ENCODE peak calls at places on chromosomes 13 and 19, in four cellular contexts. P, R, S and I are unnamed samples.

GRCh38 chr19:34688592-34688991 is 11.1 kb downstream of the ZNF302 start:
- DNase-seq in P (no peak), R (no peak), S (no peak), I (no peak)

GRCh38 chr19:40274585-40275544 is 10.3 kb downstream of the AKT2 start:
- DNase-seq in P (no peak), R (no peak), S (no peak), I (no peak)

GRCh38 chr19:30696514-30696913 is 324.3 kb downstream of the ZNF536 start:
- DNase-seq in P (peak; percentile 68), R (no peak), S (no peak), I (no peak)

GRCh38 chr19:50658438-50659317 is 9.4 kb downstream of the C19orf81 start:
- DNase-seq in P (no peak), R (peak; percentile 80), S (no peak), I (no peak)

GRCh38 chr13:21069561-21070004 is 8.2 kb upstream of the LATS2 start:
- DNase-seq in P (no peak), R (no peak), S (no peak), I (no peak)

GRCh38 chr19:14559916-14560775 is 11.7 kb downstream of the NDUFB7 start:
- DNase-seq in P (no peak), R (no peak), S (no peak), I (no peak)

GRCh38 chr19:15213715-15214381 is 13.1 kb upstream of the NOTCH3 start:
- DNase-seq in P (peak; percentile 91), R (no peak), S (no peak), I (no peak)

GRCh38 chr19:42089191-42089750 is 13.3 kb downstream of the ZNF574 start:
- DNase-seq in P (no peak), R (no peak), S (no peak), I (no peak)

GRCh38 chr13:37208052-37208451 is 102.6 kb upstream of the CSNK1A1L start:
- DNase-seq in P (no peak), R (no peak), S (no peak), I (no peak)

GRCh38 chr19:29006057-29006735 is 206.8 kb downstream of the UQCRFS1 start:
- DNase-seq in P (no peak), R (no peak), S (no peak), I (no peak)

GRCh38 chr19:39941151-39941550 is 6.7 kb upstream of the FCGBP start:
- DNase-seq in P (no peak), R (no peak), S (no peak), I (no peak)

GRCh38 chr19:21487969-21488368 is 17.4 kb upstream of the ZNF429 start:
- DNase-seq in P (no peak), R (no peak), S (no peak), I (no peak)

GRCh38 chr13:57825066-57825465 is 193.5 kb downstream of the PCDH17 start:
- DNase-seq in P (peak; percentile 52), R (no peak), S (no peak), I (no peak)

GRCh38 chr19:31232871-31233270 is 116.4 kb downstream of the TSHZ3 start:
- DNase-seq in P (no peak), R (no peak), S (no peak), I (no peak)

GRCh38 chr19:50327461-50328256 is 1.5 kb downstream of the KCNC3 start:
- DNase-seq in P (no peak), R (no peak), S (peak; percentile 45), I (no peak)

GRCh38 chr13:44448373-44448772 is 74.7 kb downstream of the SERP2 start:
- DNase-seq in P (no peak), R (no peak), S (no peak), I (no peak)

GRCh38 chr19:57719901-57720519 is 7.4 kb downstream of the ZNF671 start:
- DNase-seq in P (no peak), R (no peak), S (no peak), I (no peak)

GRCh38 chr19:43634877-43635560 is 4.6 kb downstream of the CADM4 start:
- DNase-seq in P (peak; percentile 56), R (no peak), S (no peak), I (no peak)

GRCh38 chr19:41843371-41843770 is 1.1 kb downstream of the LYPD4 start:
- DNase-seq in P (no peak), R (no peak), S (no peak), I (no peak)

GRCh38 chr19:7870571-7871279 is 3.5 kb downstream of the PRR36 start:
- DNase-seq in P (peak; percentile 82), R (peak; percentile 64), S (peak; percentile 55), I (peak; percentile 53)

GRCh38 chr19:39927524-39928356 is 6.7 kb downstream of the FCGBP start:
- DNase-seq in P (no peak), R (no peak), S (no peak), I (no peak)

DNA sequence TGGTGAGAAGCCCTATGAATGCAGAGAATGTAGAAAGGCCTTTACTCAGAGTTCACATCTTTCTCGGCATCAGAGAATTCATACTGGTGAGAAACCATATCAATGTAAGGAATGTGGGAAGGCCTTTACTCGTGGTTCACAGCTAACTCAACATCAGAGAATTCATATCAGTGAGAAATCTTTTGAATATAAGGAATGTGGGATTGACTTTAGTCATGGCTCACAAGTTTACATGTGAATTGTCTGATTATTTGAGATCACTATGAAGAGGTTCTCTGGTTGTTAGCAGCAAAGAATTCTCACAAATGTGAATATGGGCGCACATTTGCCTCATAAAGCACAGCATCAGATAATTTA is 43.7 kb downstream of the ZNF585A start:
- DNase-seq in P (no peak), R (no peak), S (no peak), I (no peak)
- H3K9me3 ChIP-seq in P (peaks cover 84% of the 10 kb centered on the region), R (peaks cover 99% of the 10 kb centered on the region), S (peaks cover 85% of the 10 kb centered on the region), I (peaks cover 80% of the 10 kb centered on the region)

DNA sequence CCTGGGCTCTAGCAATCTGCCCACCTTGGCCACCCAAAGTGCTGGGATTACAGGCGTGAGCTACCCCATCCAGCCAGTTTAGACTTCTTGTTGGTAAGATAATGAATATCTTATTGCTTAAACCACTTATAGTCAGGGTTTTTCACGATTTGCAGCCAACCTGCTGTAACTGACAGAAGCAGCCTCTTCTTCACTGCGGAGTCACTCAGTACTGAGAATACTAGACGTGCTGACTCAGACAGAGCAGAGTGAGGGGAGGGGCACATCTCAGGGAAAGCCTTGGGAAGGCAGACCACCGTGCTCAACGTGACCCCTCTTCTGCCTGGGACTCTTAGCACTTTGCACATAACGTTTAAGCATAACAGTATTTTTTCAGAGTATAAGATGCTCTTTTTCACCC is 74.3 kb upstream of the ARHGEF7 start:
- DNase-seq in P (no peak), R (no peak), S (no peak), I (no peak)
- H3K9me3 ChIP-seq in P (peaks cover 4% of the 10 kb centered on the region), R (no peaks in the 10 kb centered on the region), S (no peaks in the 10 kb centered on the region), I (no peaks in the 10 kb centered on the region)

GRCh38 chr13:34335662-34336007 is 517.7 kb downstream of the RFC3 start:
- DNase-seq in P (no peak), R (no peak), S (no peak), I (no peak)

GRCh38 chr13:34340534-34340933 is 522.6 kb downstream of the RFC3 start:
- DNase-seq in P (no peak), R (no peak), S (no peak), I (no peak)

GRCh38 chr13:34343413-34343812 is 525.5 kb downstream of the RFC3 start:
- DNase-seq in P (no peak), R (no peak), S (no peak), I (no peak)

GRCh38 chr13:34334984-34335661 is 517.2 kb downstream of the RFC3 start:
- DNase-seq in P (no peak), R (no peak), S (no peak), I (no peak)

GRCh38 chr13:34338102-34338501 is 520.2 kb downstream of the RFC3 start:
- DNase-seq in P (no peak), R (no peak), S (no peak), I (no peak)
- H3K9me3 ChIP-seq in P (no peaks in the 10 kb centered on the region), R (no peaks in the 10 kb centered on the region), S (no peaks in the 10 kb centered on the region), I (no peaks in the 10 kb centered on the region)

GRCh38 chr19:27392027-27392632 is 1820.8 kb downstream of the UQCRFS1 start:
- DNase-seq in P (no peak), R (no peak), S (no peak), I (peak; percentile 0)
- H3K9me3 ChIP-seq in P (peaks cover 5% of the 10 kb centered on the region), R (no peaks in the 10 kb centered on the region), S (peaks cover 5% of the 10 kb centered on the region), I (no peaks in the 10 kb centered on the region)

GRCh38 chr19:3572855-3573161 is at the start of gene HMG20B:
- DNase-seq in P (no peak), R (no peak), S (no peak), I (no peak)
- H3K9me3 ChIP-seq in P (no peaks in the 10 kb centered on the region), R (no peaks in the 10 kb centered on the region), S (no peaks in the 10 kb centered on the region), I (no peaks in the 10 kb centered on the region)

GRCh38 chr19:37045140-37045539 is 33.1 kb upstream of the ZNF420 start:
- DNase-seq in P (no peak), R (no peak), S (no peak), I (no peak)
- H3K9me3 ChIP-seq in P (peaks cover 21% of the 10 kb centered on the region), R (no peaks in the 10 kb centered on the region), S (peaks cover 7% of the 10 kb centered on the region), I (peaks cover 3% of the 10 kb centered on the region)

GRCh38 chr19:12195501-12195860 is 32.6 kb downstream of the ZNF136 start:
- DNase-seq in P (no peak), R (no peak), S (no peak), I (no peak)
- H3K9me3 ChIP-seq in P (peaks cover 32% of the 10 kb centered on the region), R (no peaks in the 10 kb centered on the region), S (peaks cover 23% of the 10 kb centered on the region), I (peaks cover 8% of the 10 kb centered on the region)

DNA sequence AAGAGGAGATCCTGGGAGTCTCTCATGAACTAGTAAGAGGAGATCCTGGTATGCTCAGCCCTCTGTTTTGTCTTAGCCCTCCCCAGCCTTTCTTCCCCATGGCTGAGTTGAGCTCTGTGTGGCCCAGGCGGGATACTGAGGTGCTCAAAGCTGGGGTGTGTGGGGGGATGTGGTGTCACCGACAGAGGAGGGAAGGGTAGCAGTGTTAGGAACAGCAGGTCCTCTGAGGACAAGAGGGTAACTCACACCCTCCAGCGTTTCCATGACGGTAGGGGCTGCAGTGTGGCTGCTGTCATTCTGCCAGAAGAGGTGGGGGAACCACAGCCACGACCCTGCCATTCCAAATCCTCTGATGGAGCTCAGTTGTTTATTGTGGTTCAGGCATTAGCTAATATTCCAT is 691 bp downstream of the KIR2DL4 start:
- DNase-seq in P (no peak), R (no peak), S (no peak), I (no peak)
- H3K9me3 ChIP-seq in P (no peaks in the 10 kb centered on the region), R (no peaks in the 10 kb centered on the region), S (no peaks in the 10 kb centered on the region), I (no peaks in the 10 kb centered on the region)

GRCh38 chr19:6817179-6817578 is 44.7 kb downstream of the VAV1 start:
- DNase-seq in P (no peak), R (no peak), S (no peak), I (no peak)

GRCh38 chr19:6821639-6822310 is 49.3 kb downstream of the VAV1 start:
- DNase-seq in P (no peak), R (no peak), S (no peak), I (no peak)

GRCh38 chr19:6822311-6822670 is 49.8 kb downstream of the VAV1 start:
- DNase-seq in P (no peak), R (no peak), S (no peak), I (no peak)

GRCh38 chr19:6819323-6819722 is 46.8 kb downstream of the VAV1 start:
- DNase-seq in P (no peak), R (no peak), S (no peak), I (no peak)

DNA sequence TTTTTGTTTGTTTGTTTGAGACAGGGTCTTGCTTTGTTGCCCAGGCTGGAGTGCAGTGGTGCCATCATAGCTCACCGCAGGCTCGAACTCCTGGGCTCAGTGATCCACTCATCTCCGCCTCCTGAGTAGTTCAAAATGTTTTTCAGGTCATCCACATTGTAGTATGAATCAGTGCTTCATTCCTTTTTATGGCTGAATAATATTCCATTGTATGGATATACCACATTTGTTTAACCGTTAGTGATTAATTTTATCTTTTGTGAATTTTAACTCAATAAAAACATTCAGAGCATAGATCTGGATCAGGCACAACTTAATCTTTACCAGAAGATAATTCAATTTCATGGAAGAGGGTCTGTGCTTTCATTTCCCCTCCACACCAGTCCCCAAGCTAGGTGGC is 47.7 kb downstream of the VAV1 start:
- DNase-seq in P (no peak), R (no peak), S (no peak), I (no peak)
- H3K9me3 ChIP-seq in P (peaks cover 2% of the 10 kb centered on the region), R (no peaks in the 10 kb centered on the region), S (peaks cover 3% of the 10 kb centered on the region), I (no peaks in the 10 kb centered on the region)